ENCODE peak calls at places on chromosomes 5 and 9, in five cellular contexts. X, H, V, I and A are unnamed samples. For H3K4me1, the result is how much of the 10 kb centered on the place peaks cover.

GRCh38 chr9:129270205-129270604 is 92.1 kb upstream of the IER5L start:
- DNase-seq in H (no peak), X (no peak), V (no peak), I (no peak), A (no peak)

GRCh38 chr5:50792845-50793244 is 126.4 kb downstream of the PARP8 start:
- DNase-seq in I (no peak), X (no peak), H (no peak), V (no peak), A (no peak)

GRCh38 chr5:80569086-80569960 is 757 bp downstream of the ANKRD34B start:
- DNase-seq in X (peak), V (no peak), H (peak), I (no peak), A (peak)

GRCh38 chr9:5044160-5044559 is 59.1 kb downstream of the JAK2 start:
- DNase-seq in X (no peak), V (no peak), H (no peak), I (no peak), A (no peak)

GRCh38 chr5:67063791-67064190 is 132.8 kb downstream of the CD180 start:
- DNase-seq in I (peak), X (no peak), H (no peak), V (peak), A (peak)

GRCh38 chr5:38469707-38470267 is 86.7 kb downstream of the LIFR start:
- DNase-seq in X (no peak), I (no peak), V (no peak), H (no peak), A (no peak)

GRCh38 chr5:147160923-147161663 is 73.7 kb upstream of the STK32A start:
- DNase-seq in X (no peak), I (no peak), H (no peak), V (no peak), A (no peak)

GRCh38 chr9:136228107-136228875 is 17.3 kb downstream of the QSOX2 start:
- DNase-seq in X (no peak), V (peak), I (peak), H (no peak), A (no peak)

GRCh38 chr5:74386571-74387334 is 253.8 kb downstream of the ENC1 start:
- DNase-seq in V (peak), H (no peak), I (peak), X (no peak), A (peak)

GRCh38 chr9:109341561-109341960 is 20.7 kb upstream of the EPB41L4B start:
- DNase-seq in V (no peak), H (no peak), X (no peak), I (no peak), A (no peak)

GRCh38 chr5:93800988-93801811 is 59.8 kb upstream of the POU5F2 start:
- DNase-seq in I (peak), X (peak), V (peak), H (no peak), A (peak)

GRCh38 chr5:174245506-174245905 is 200.0 kb downstream of the NSG2 start:
- DNase-seq in X (no peak), H (no peak), V (no peak), I (no peak), A (no peak)

GRCh38 chr9:10238087-10238486 is 374.7 kb downstream of the PTPRD start:
- DNase-seq in X (no peak), I (no peak), V (no peak), H (no peak), A (no peak)

GRCh38 chr5:40547557-40547956 is 132.2 kb upstream of the PTGER4 start:
- DNase-seq in V (no peak), H (no peak), X (no peak), I (no peak), A (no peak)

GRCh38 chr9:136079211-136079915 is 15.7 kb downstream of the NACC2 start:
- DNase-seq in I (no peak), H (peak), V (peak), X (no peak), A (no peak)

GRCh38 chr9:6188906-6189305 is 26.7 kb upstream of the IL33 start:
- DNase-seq in X (no peak), I (no peak), H (no peak), V (no peak), A (no peak)

GRCh38 chr5:766666-767431 is 17.7 kb downstream of the ZDHHC11B start:
- DNase-seq in X (no peak), V (no peak), I (no peak), H (peak), A (no peak)

GRCh38 chr9:92384373-92384772 is 20.0 kb downstream of the OGN start:
- DNase-seq in V (no peak), I (peak), H (no peak), X (no peak), A (no peak)

GRCh38 chr9:85431396-85432102 is 310.2 kb downstream of the AGTPBP1 start:
- DNase-seq in H (no peak), I (no peak), V (peak), X (no peak), A (no peak)

GRCh38 chr5:59275537-59276276 is 617.8 kb downstream of the PDE4D start:
- DNase-seq in V (peak), H (peak), X (peak), I (peak), A (peak)

GRCh38 chr9:114204265-114204664 is 48.9 kb downstream of the COL27A1 start:
- DNase-seq in V (no peak), I (no peak), H (no peak), X (no peak), A (no peak)

GRCh38 chr9:130157079-130157478 is 15.1 kb upstream of the NCS1 start:
- DNase-seq in X (no peak), V (no peak), I (no peak), H (no peak), A (no peak)

DNA sequence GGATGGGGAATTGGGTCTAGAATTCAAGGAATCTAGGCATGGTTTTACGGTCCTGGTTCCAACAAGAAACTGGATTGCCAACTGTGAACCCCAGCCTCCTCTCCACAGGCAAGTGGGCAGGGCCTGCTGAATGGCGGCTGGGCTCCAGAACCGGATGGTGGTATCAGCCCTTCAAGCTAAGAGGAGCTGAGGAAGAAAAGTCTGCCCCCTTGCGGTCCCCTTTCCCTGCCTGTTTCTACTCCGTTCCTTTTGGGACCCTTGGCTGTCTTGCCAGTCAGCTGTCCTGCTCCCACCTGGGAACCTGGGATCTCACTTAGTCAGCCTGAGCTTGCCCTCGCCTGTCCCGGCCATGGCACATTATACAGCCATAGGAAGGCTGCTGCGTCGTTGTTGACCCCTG is 234.4 kb upstream of the DAPK1 start:
- DNase-seq in I (no peak), H (peak), V (no peak), X (peak), A (peak)
- H4K8ac ChIP-seq in I (no peak), H (no peak), V (peak), X (no peak), A (no peak)

DNA sequence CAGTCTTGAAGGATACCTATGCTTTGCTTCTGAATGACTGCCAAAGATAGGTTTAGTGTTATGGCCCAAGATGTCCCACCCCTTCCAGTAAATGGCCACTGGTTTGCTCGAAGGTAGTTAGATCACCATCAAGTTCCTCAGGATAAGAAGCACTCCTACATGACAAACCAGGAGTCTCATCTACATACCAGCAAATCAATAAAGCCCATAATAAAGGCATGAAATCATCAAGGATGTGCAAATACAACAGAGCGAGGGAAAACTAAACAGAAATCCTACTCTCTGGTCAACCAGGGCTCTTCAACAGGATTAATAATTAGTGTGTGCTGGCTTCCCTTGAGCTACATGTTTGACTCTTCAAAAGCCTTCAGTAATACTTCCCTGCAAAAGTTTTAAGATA is 141.0 kb downstream of the LHFPL2 start:
- DNase-seq in X (no peak), V (peak), I (no peak), H (no peak), A (no peak)
- H3K4me1 ChIP-seq in X (under half), V (under half), I (under half), H (under half), A (under half)

DNA sequence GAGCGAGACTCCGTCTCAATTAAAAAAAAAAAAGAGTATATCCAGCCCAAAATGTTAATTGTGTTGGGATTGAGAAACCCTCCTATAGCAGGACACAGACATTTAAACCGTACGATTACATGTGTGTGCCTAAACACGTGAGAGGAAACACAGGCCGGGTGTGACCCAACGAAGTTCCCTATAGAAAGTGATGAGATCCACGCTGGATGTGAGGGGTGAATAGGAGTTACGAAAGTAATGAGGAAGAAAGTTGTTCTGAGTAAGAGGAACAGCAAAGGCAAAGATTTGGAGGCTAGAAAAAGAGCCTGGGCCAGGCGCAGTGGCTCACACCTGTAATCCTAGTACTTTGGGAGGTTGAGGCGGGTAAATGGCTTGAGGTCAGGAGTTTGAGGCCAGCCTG is 13.6 kb downstream of the NAIF1 start:
- DNase-seq in H (no peak), I (no peak), X (no peak), V (no peak), A (no peak)
- H3K27ac ChIP-seq in H (no peak), I (no peak), X (no peak), V (no peak), A (no peak)

GRCh38 chr5:115962565-115963402 is 509 bp downstream of the LVRN start:
- DNase-seq in V (peak), H (peak), I (no peak), X (no peak), A (peak)
- H4K8ac ChIP-seq in V (no peak), H (no peak), I (peak), X (no peak), A (no peak)

DNA sequence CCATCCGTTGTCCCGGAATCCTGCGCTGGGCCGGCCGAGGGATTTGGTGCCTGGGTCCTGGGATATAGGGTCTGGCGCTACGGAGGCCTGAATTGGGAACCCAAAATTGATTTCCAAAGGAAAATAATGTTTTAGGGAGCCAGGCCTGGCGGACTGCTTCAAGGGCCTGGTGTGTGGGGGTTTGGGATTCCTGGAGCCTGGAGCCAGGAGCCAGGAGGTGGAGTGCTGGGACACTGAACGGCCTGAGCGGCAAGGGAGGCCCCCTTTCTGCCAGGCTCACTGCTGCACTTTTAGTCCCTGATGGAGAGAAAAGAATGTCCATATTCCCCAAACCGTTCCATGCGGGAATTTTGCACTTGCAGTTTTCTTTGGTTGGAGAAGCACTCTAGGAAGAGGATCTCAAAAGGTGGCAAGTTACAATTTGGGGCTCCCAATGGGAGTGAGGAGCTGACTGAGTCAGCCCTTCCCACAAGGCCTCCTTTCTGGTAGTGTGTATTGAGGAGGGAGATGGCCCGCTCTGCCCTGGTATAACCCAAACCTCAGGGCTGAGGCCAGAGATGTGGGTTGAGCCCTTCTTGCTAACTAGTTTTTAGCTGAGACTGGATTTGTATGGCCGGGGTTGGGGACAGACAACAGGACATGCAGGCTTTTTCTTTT is 2.2 kb downstream of the LMX1B start:
- DNase-seq in V (no peak), I (no peak), X (no peak), H (peak), A (no peak)
- H3K4me1 ChIP-seq in V (under half), I (under half), X (under half), H (under half), A (under half)

DNA sequence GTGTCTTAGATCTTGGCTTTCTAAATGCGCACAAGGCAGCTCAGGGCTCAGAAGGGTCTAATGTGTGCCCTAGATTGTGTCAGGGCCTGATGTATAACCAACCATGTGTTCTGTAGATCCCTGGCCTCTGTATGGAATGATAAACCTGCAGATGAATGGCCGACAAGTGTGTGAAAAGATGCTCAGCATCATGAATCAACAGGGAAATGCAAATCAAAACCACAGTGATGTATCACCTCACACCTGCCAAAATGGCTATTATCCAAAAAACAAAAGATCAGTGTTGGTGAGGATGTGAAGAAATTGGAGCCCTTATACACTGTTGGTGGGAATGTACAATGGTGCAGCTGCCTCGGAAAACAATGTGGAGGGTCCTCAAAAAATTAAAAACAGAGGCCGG is 489.8 kb downstream of the SEMA5A start:
- DNase-seq in V (no peak), H (no peak), I (peak), X (no peak), A (no peak)
- H3K27ac ChIP-seq in V (no peak), H (no peak), I (no peak), X (no peak), A (no peak)